ENCODE peak calls at places on chromosomes 3 and 15, in five cellular contexts. One of them, this sample, is unnamed.

GRCh38 chr15:67146875-67147381 is 81.5 kb downstream of the SMAD3 start:
- DNase-seq in NB4: peak
- DNase-seq in B cell: no peak
- DNase-seq in lower lobe of right lung: no peak
- DNase-seq in AG10803: peak
- DNase-seq in this sample: peak

GRCh38 chr15:63504979-63505841 is 817 bp downstream of the USP3 start:
- DNase-seq in lower lobe of right lung: peak
- DNase-seq in AG10803: peak
- DNase-seq in B cell: peak
- DNase-seq in NB4: peak
- DNase-seq in this sample: no peak

GRCh38 chr3:171055336-171056178 is 29.0 kb upstream of the SLC2A2 start:
- DNase-seq in lower lobe of right lung: no peak
- DNase-seq in AG10803: peak
- DNase-seq in NB4: no peak
- DNase-seq in B cell: no peak
- DNase-seq in this sample: no peak

GRCh38 chr3:10419637-10420232 is 85.7 kb downstream of the ATP2B2 start:
- DNase-seq in AG10803: no peak
- DNase-seq in NB4: no peak
- DNase-seq in B cell: no peak
- DNase-seq in lower lobe of right lung: no peak
- DNase-seq in this sample: no peak

GRCh38 chr15:38041576-38041975 is 107.1 kb downstream of the TMCO5A start:
- DNase-seq in AG10803: peak
- DNase-seq in NB4: no peak
- DNase-seq in B cell: no peak
- DNase-seq in lower lobe of right lung: no peak
- DNase-seq in this sample: no peak

GRCh38 chr3:13415236-13416001 is 4.7 kb downstream of the NUP210 start:
- DNase-seq in NB4: peak
- DNase-seq in B cell: peak
- DNase-seq in AG10803: no peak
- DNase-seq in lower lobe of right lung: no peak
- DNase-seq in this sample: no peak

GRCh38 chr3:76582632-76583378 is 457.1 kb upstream of the ROBO2 start:
- DNase-seq in NB4: no peak
- DNase-seq in lower lobe of right lung: no peak
- DNase-seq in AG10803: no peak
- DNase-seq in B cell: no peak
- DNase-seq in this sample: no peak

GRCh38 chr3:127452321-127452821 is 138.2 kb downstream of the TPRA1 start:
- DNase-seq in B cell: no peak
- DNase-seq in NB4: no peak
- DNase-seq in lower lobe of right lung: no peak
- DNase-seq in AG10803: no peak
- DNase-seq in this sample: peak

GRCh38 chr3:111803123-111803593 is 55.9 kb upstream of the PHLDB2 start:
- DNase-seq in AG10803: peak
- DNase-seq in lower lobe of right lung: peak
- DNase-seq in NB4: no peak
- DNase-seq in B cell: no peak
- DNase-seq in this sample: no peak

GRCh38 chr3:129605593-129606521 is 619 bp downstream of the PLXND1 start:
- DNase-seq in B cell: no peak
- DNase-seq in lower lobe of right lung: peak
- DNase-seq in NB4: peak
- DNase-seq in AG10803: peak
- DNase-seq in this sample: no peak

GRCh38 chr15:40769310-40770146 is at the start of gene C15orf62:
- DNase-seq in NB4: peak
- DNase-seq in B cell: peak
- DNase-seq in AG10803: no peak
- DNase-seq in lower lobe of right lung: peak
- DNase-seq in this sample: peak

GRCh38 chr3:157595259-157595658 is 92.0 kb upstream of the VEPH1 start:
- DNase-seq in B cell: no peak
- DNase-seq in lower lobe of right lung: no peak
- DNase-seq in NB4: no peak
- DNase-seq in AG10803: no peak
- DNase-seq in this sample: no peak

GRCh38 chr15:60374628-60375081 is 23.1 kb downstream of the ANXA2 start:
- DNase-seq in lower lobe of right lung: no peak
- DNase-seq in AG10803: peak
- DNase-seq in NB4: no peak
- DNase-seq in B cell: no peak
- DNase-seq in this sample: no peak

GRCh38 chr3:133940536-133940935 is 44.9 kb upstream of the RAB6B start:
- DNase-seq in AG10803: no peak
- DNase-seq in NB4: no peak
- DNase-seq in lower lobe of right lung: no peak
- DNase-seq in B cell: peak
- DNase-seq in this sample: no peak

GRCh38 chr3:119676020-119676419 is 1.2 kb downstream of the COX17 start:
- DNase-seq in NB4: no peak
- DNase-seq in B cell: no peak
- DNase-seq in AG10803: no peak
- DNase-seq in lower lobe of right lung: no peak
- DNase-seq in this sample: no peak

GRCh38 chr3:63364495-63364894 is 86.4 kb downstream of the SYNPR start:
- DNase-seq in B cell: no peak
- DNase-seq in lower lobe of right lung: no peak
- DNase-seq in NB4: peak
- DNase-seq in AG10803: peak
- DNase-seq in this sample: no peak

GRCh38 chr3:3110299-3110630 is at the start of gene IL5RA:
- DNase-seq in lower lobe of right lung: no peak
- DNase-seq in B cell: peak
- DNase-seq in AG10803: no peak
- DNase-seq in NB4: no peak
- DNase-seq in this sample: no peak

GRCh38 chr3:42202239-42202865 is 63.6 kb downstream of the CCK start:
- DNase-seq in B cell: no peak
- DNase-seq in AG10803: no peak
- DNase-seq in NB4: no peak
- DNase-seq in lower lobe of right lung: no peak
- DNase-seq in this sample: no peak

GRCh38 chr3:141050913-141051632 is at the start of gene SPSB4:
- DNase-seq in B cell: peak
- DNase-seq in AG10803: peak
- DNase-seq in lower lobe of right lung: peak
- DNase-seq in NB4: peak
- DNase-seq in this sample: no peak
- TF ChIP-seq CTCF in B cell: no peak
- TF ChIP-seq CTCF in AG10803: no peak
- TF ChIP-seq CTCF in lower lobe of right lung: peak
- TF ChIP-seq CTCF in NB4: no peak
- TF ChIP-seq CTCF in this sample: peak

DNA sequence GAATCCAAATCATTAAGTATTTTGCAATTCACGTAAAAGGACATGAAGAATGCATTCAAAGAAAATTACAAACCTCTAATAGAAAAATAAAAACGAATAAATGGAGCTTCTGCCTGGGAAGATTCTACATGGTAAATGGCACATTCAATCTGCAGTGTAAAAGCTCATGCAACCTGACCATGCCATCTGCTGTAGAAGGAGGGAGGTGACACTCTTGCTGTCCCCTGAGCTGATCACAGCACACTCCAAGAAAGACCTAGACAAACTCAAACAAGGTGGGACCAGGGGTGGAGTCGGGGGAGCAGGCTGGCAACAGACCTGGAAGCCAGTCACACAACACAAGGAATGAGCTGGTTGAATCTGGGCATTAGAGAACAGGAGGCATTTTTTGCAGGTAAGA is 101.8 kb downstream of the BDH1 start:
- DNase-seq in AG10803: peak
- DNase-seq in B cell: no peak
- DNase-seq in NB4: peak
- DNase-seq in lower lobe of right lung: no peak
- DNase-seq in this sample: no peak
- TF ChIP-seq CTCF in AG10803: peak
- TF ChIP-seq CTCF in B cell: no peak
- TF ChIP-seq CTCF in NB4: peak
- TF ChIP-seq CTCF in lower lobe of right lung: no peak
- TF ChIP-seq CTCF in this sample: no peak

GRCh38 chr3:66195347-66195783 is 25.4 kb upstream of the SLC25A26 start:
- DNase-seq in B cell: no peak
- DNase-seq in NB4: no peak
- DNase-seq in AG10803: peak
- DNase-seq in lower lobe of right lung: peak
- DNase-seq in this sample: no peak
- TF ChIP-seq CTCF in B cell: no peak
- TF ChIP-seq CTCF in NB4: no peak
- TF ChIP-seq CTCF in AG10803: peak
- TF ChIP-seq CTCF in lower lobe of right lung: no peak
- TF ChIP-seq CTCF in this sample: no peak

GRCh38 chr3:45343947-45344346 is 44.4 kb upstream of the LARS2 start:
- DNase-seq in AG10803: no peak
- DNase-seq in B cell: no peak
- DNase-seq in lower lobe of right lung: no peak
- DNase-seq in NB4: peak
- DNase-seq in this sample: no peak
- TF ChIP-seq CTCF in AG10803: peak
- TF ChIP-seq CTCF in B cell: no peak
- TF ChIP-seq CTCF in lower lobe of right lung: peak
- TF ChIP-seq CTCF in NB4: no peak
- TF ChIP-seq CTCF in this sample: no peak

GRCh38 chr3:4290272-4290893 is 12.8 kb upstream of the SETMAR start:
- DNase-seq in AG10803: peak
- DNase-seq in lower lobe of right lung: no peak
- DNase-seq in B cell: no peak
- DNase-seq in NB4: peak
- DNase-seq in this sample: no peak
- TF ChIP-seq CTCF in AG10803: peak
- TF ChIP-seq CTCF in lower lobe of right lung: peak
- TF ChIP-seq CTCF in B cell: peak
- TF ChIP-seq CTCF in NB4: peak
- TF ChIP-seq CTCF in this sample: peak

This sample was measured in CD14-positive monocyte.